ENCODE peak calls at places on chromosomes 13 and 19, in six cellular contexts. X, A, K, C, W and D are unnamed samples.

GRCh38 chr19:51520710-51521109 is 10.8 kb downstream of the SIGLEC6 start:
- DNase-seq in C (no peak), A (no peak), W (no peak), X (no peak), K (no peak), D (no peak)

GRCh38 chr19:54561840-54562239 is 11.8 kb upstream of the LILRA2 start:
- DNase-seq in C (no peak), W (no peak), X (no peak), A (no peak), K (no peak), D (no peak)

GRCh38 chr13:104594801-104595200 is 1528.6 kb upstream of the SLC10A2 start:
- DNase-seq in A (no peak), X (no peak), C (no peak), W (no peak), K (no peak), D (no peak)

GRCh38 chr19:5200844-5201243 is 139.8 kb downstream of the PTPRS start:
- DNase-seq in W (no peak), A (no peak), X (no peak), C (no peak), K (no peak), D (no peak)

GRCh38 chr13:111219306-111219705 is 101.1 kb upstream of the TEX29 start:
- DNase-seq in K (peak), W (no peak), X (no peak), C (no peak), A (peak), D (no peak)

GRCh38 chr13:27830010-27830409 is 37.7 kb downstream of the GSX1 start:
- DNase-seq in W (peak), A (peak), X (peak), C (peak), K (peak), D (peak)

GRCh38 chr13:61709258-61709657 is 293.6 kb upstream of the PCDH20 start:
- DNase-seq in W (no peak), C (no peak), A (no peak), X (no peak), K (no peak), D (no peak)

GRCh38 chr13:48636550-48636949 is 17.2 kb upstream of the CYSLTR2 start:
- DNase-seq in K (peak), W (no peak), X (no peak), C (no peak), A (no peak), D (no peak)

GRCh38 chr13:76892488-76892887 is 6.3 kb upstream of the KCTD12 start:
- DNase-seq in A (no peak), C (no peak), W (no peak), K (no peak), X (no peak), D (no peak)

GRCh38 chr19:31355330-31356289 is 6.4 kb upstream of the TSHZ3 start:
- DNase-seq in K (no peak), X (no peak), W (no peak), A (no peak), C (no peak), D (no peak)

GRCh38 chr13:110676511-110677204 is 29.3 kb downstream of the CARS2 start:
- DNase-seq in K (no peak), A (no peak), W (peak), X (no peak), C (no peak), D (no peak)

GRCh38 chr19:43562211-43562697 is 13.1 kb downstream of the XRCC1 start:
- DNase-seq in W (no peak), K (no peak), X (no peak), C (no peak), A (no peak), D (no peak)

GRCh38 chr13:110319774-110320509 is 12.9 kb downstream of the COL4A2 start:
- DNase-seq in W (no peak), A (no peak), C (no peak), K (peak), X (no peak), D (peak)

GRCh38 chr13:64078480-64078936 is 2662.9 kb upstream of the PCDH20 start:
- DNase-seq in W (no peak), C (no peak), A (no peak), K (no peak), X (no peak), D (no peak)

GRCh38 chr13:36763322-36763721 is 55.7 kb upstream of the RFXAP start:
- DNase-seq in X (no peak), K (peak), A (no peak), C (no peak), W (no peak), D (no peak)

GRCh38 chr13:96248103-96248502 is 158.2 kb downstream of the HS6ST3 start:
- DNase-seq in C (no peak), A (no peak), K (no peak), W (no peak), X (no peak), D (no peak)

GRCh38 chr13:47628666-47629065 is 372.4 kb downstream of the SUCLA2 start:
- DNase-seq in X (no peak), W (no peak), C (no peak), K (no peak), A (no peak), D (peak)

GRCh38 chr13:50236898-50237318 is 221.7 kb downstream of the KCNRG start:
- DNase-seq in A (no peak), K (peak), W (peak), X (no peak), C (no peak), D (no peak)

GRCh38 chr13:81406639-81407292 is 1065.8 kb upstream of the SPRY2 start:
- DNase-seq in C (no peak), X (no peak), K (no peak), A (no peak), W (no peak), D (no peak)

GRCh38 chr19:50568321-50569022 is at the start of gene LRRC4B:
- DNase-seq in A (no peak), C (no peak), X (no peak), W (no peak), K (peak), D (no peak)

GRCh38 chr13:75587679-75588078 is 38.1 kb downstream of the UCHL3 start:
- DNase-seq in X (no peak), A (no peak), C (no peak), K (peak), W (no peak), D (no peak)

GRCh38 chr19:17522988-17523872 is 11.8 kb downstream of the PGLS start:
- DNase-seq in W (peak), X (no peak), A (peak), C (peak), K (peak), D (no peak)

GRCh38 chr13:93227280-93227905 is 786 bp downstream of the GPC6 start:
- DNase-seq in A (no peak), C (no peak), X (peak), W (no peak), K (peak), D (peak)

GRCh38 chr19:29965529-29965928 is 23.5 kb downstream of the URI1 start:
- DNase-seq in A (no peak), C (no peak), W (no peak), X (no peak), K (no peak), D (no peak)

GRCh38 chr19:27905074-27905473 is 1307.9 kb downstream of the UQCRFS1 start:
- DNase-seq in A (no peak), C (no peak), W (no peak), X (no peak), K (no peak), D (no peak)

GRCh38 chr13:94829201-94829600 is 116.9 kb upstream of the SOX21 start:
- DNase-seq in X (no peak), A (no peak), W (no peak), K (no peak), C (no peak), D (no peak)

GRCh38 chr19:7007859-7008258 is 13.4 kb downstream of the MBD3L2B start:
- DNase-seq in W (no peak), C (no peak), A (no peak), X (no peak), K (no peak), D (no peak)

GRCh38 chr19:7006305-7006704 is 14.9 kb downstream of the MBD3L2B start:
- DNase-seq in X (no peak), K (no peak), C (no peak), W (no peak), A (no peak), D (no peak)

GRCh38 chr19:7000816-7001215 is 20.4 kb downstream of the MBD3L2B start:
- DNase-seq in C (no peak), X (no peak), K (no peak), A (no peak), W (no peak), D (no peak)

GRCh38 chr19:6999938-7000732 is 21.1 kb downstream of the MBD3L2B start:
- DNase-seq in K (no peak), A (no peak), W (no peak), C (no peak), X (no peak), D (no peak)

DNA sequence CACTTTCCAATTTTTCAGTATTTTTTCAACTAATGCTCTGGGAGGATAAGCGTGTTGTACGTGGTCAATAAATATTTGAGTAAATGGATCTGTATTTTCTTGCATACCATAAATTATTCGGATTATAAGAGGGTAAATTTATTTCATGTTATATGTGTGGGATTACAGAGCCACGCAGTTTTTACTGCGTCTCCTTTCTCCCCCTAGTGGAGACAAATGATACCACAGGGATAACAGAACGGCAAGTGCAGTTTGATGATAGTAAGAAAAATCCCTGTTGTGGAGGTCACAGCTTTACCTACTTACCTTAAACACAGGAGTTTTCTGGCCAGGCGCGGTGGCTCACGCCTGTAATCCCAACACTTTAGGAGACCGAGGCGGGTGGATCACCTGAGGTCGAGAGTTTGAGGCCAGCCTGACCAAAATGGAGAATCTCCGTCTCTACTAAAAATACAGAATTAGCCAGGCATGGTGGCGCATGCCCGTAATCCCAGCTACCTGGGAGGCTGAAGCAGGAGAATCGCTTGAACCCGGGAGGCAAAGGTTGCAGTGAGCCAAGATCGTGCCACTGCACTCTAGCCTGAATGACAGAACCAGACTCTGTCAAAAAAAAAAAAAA is 16.8 kb downstream of the MBD3L2B start:
- DNase-seq in C (no peak), K (peak), W (no peak), A (no peak), X (no peak), D (peak)
- TF ChIP-seq CTCF in C (no peak), K (peak), W (no peak), A (peak), X (peak), D (peak)

GRCh38 chr13:99395436-99395835 is 88.2 kb upstream of the GPR183 start:
- DNase-seq in K (no peak), X (no peak), C (no peak), A (no peak), W (no peak), D (no peak)
- TF ChIP-seq CTCF in K (no peak), X (no peak), C (no peak), A (no peak), W (no peak), D (no peak)

DNA sequence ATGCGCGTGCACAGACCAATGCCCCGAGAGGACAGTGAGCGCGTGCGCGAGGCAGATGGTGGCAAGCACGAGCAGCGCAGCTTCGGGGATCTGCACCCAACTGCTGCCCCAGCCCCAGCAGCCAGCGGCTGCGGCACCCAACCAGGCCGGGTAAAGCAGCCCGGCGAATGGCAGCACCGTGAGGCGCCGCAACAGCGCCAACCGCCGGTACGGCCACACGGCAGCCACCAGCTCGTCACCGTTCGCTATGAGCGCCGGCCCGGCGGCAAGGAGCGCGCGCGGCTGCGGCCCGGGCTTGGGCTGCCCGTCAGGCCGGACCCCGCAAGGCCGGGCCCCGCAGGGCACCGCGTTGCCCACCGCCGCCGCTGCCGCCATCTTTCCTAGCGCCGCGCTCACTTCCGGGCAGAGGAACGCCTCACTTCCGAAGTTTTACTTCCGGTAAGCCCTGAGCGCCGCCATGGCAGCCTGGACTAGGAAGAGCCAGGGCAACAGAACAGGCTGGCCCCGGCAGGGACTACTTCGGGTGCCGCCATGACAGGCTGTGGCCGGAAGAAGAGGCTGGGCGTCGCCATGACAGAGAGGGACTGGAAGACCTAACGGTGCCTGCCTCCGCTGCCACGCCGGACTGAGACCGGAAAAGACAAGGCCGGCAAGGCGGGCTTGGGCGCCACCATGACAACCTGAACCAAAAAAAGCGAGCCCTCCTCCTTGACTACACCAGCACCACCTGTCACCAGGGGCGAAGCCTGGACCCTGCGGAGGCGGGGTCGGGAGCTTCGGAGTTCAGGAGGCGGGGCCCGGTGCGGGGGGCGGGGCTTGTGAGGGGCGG is at the start of gene ATP13A1:
- DNase-seq in K (peak), W (peak), A (peak), C (peak), X (peak), D (peak)
- TF ChIP-seq CTCF in K (no peak), W (no peak), A (peak), C (peak), X (no peak), D (no peak)

DNA sequence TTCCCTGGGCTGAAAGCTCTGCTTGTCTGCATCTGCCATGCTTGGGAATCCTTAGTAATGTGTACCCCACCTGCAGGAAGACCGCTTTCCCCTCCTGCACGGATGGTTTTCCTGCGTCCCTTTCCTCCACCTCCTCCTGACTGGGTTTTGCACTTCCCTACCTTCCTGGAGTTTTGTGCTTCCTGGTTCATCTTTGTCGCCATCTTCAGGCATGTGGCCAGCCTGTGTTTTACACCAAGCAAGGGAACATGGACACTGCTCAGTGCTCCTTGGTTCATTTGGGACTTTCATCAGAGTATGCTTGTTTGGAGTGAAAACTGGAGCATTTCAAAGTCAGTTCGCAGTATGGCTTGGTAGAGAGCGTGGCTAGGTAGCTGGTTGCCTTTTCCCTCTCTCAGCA is 30.7 kb downstream of the ERICH6B start:
- DNase-seq in W (no peak), X (no peak), K (no peak), C (no peak), A (no peak), D (peak)
- TF ChIP-seq CTCF in W (no peak), X (no peak), K (no peak), C (no peak), A (no peak), D (no peak)

GRCh38 chr19:2227415-2228156 is 8.5 kb downstream of the PLEKHJ1 start:
- DNase-seq in A (no peak), X (no peak), K (no peak), C (no peak), W (peak), D (no peak)
- TF ChIP-seq CTCF in A (no peak), X (no peak), K (no peak), C (no peak), W (no peak), D (no peak)